ENCODE peak calls at places on chromosomes 6 and 20, in four cellular contexts. T is right lobe of liver, Q is cardiac muscle cell, Y is lower lobe of right lung. C is an unnamed sample.
A peak's percentile ranks its signal among the peaks of the same experiment; 100 is the strongest.

GRCh38 chr6:136764522-136764993 is 27.7 kb downstream of the MAP3K5 start:
- DNase-seq in Y (no peak), Q (no peak), T (no peak), C (no peak)

GRCh38 chr6:162151050-162151658 is 576.4 kb downstream of the PRKN start:
- DNase-seq in Q (peak; percentile 38), T (no peak), Y (no peak), C (no peak)

GRCh38 chr6:52127957-52128356 is 40.5 kb upstream of the PKHD1 start:
- DNase-seq in Y (no peak), Q (no peak), T (no peak), C (no peak)

GRCh38 chr20:53639647-53640440 is 46.2 kb upstream of the ZNF217 start:
- DNase-seq in Y (no peak), T (peak; percentile 20), Q (no peak), C (no peak)

GRCh38 chr20:21139881-21140566 is 14.1 kb downstream of the KIZ start:
- DNase-seq in Q (no peak), Y (no peak), T (no peak), C (no peak)

GRCh38 chr6:93419304-93420162 is at the start of gene EPHA7:
- DNase-seq in T (peak; percentile 76), Q (peak; percentile 95), Y (peak; percentile 89), C (peak; percentile 91)

GRCh38 chr6:55023231-55023630 is 151.1 kb upstream of the HCRTR2 start:
- DNase-seq in Q (no peak), Y (no peak), T (no peak), C (no peak)

GRCh38 chr6:137589067-137589848 is 95.1 kb upstream of the OLIG3 start:
- DNase-seq in Q (peak; percentile 57), Y (no peak), T (no peak), C (no peak)

DNA sequence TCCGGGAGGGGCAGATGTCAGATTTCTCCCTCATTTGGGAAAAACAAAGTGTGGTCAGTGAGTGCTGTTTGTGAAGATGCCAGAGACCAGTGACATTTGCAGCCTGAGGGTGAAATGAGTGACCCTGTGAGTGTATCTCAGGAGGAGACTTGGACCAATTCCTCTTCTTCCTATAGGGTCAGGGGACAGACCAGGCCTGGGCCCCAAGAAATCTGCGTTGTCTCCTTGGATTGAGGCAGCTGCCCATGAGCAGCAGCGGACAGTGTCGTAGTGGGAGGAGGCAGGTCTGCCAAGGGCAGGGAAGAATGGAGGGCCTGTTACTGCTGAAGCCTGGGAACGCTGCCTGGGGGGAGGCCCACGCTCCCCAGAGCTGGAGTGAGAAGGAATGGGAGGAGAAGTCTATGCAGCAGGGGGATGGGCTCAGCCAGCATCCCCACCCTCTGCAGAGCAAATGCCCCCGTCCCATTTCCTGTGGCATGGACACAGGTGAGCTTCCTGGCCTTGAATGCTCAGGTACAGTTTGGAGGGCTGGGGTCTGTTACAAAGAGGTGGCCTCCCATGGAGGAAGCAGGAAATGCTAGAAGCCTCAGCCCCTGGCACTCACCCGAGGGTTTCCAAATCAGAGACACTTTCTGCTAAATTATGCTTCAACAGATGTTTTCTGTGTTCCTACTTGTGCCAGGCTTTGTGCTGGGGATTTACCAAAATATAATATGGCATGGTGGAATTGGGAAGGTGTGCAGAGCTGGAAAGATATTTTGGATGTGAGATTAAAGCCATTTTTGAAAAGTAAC is 29.8 kb downstream of the DAAM2 start:
- DNase-seq in T (no peak), Y (no peak), Q (peak; percentile 65), C (no peak)
- H3K27ac ChIP-seq in T (no peak overlapping the region), Y (peak overlapping the region; percentile 72), Q (no peak overlapping the region), C (peak overlapping the region; percentile 54)

DNA sequence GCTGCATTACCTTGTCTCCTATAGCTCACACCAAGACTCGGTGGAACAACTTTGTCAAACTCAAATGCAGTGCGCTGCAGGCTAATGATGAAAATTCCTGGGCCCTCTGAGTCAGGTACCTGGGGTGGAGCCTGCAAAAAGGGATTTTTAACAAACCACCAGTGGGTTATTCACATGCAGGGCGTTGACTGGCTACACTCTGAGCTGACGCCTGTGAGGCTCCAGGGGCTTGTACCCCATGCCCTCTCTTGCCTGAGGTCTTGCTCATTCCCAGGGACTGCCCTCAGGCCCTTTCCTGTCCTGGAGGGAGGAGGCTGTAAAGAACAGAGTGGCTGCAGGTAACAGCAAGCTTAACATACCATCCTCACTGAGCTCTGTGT is 9.2 kb downstream of the GTSF1L start:
- DNase-seq in T (no peak), Q (no peak), Y (no peak), C (no peak)
- H3K36me3 ChIP-seq in T (no peaks in the 10 kb centered on the region), Q (no peaks in the 10 kb centered on the region), Y (no peaks in the 10 kb centered on the region), C (peaks cover 4% of the 10 kb centered on the region)

DNA sequence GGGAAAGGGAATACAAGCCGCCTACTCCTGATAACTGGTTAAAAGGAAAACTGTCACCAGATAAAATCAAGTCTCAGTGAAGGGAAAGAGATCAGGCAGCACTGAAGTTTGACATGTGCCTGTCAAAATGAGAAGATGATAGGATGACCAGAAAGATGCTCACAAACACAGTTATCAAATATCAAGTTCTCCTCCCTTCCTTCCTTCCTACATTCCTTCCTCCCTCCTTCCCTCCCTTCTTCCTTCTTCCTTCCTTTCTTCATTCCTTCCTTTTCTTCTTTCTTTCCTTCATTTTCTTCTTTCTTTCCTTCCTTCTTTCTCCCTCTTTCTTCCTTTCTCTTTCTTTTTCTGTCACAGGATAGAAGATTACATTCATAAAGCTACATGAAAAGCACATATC is 55.2 kb downstream of the MYB start:
- DNase-seq in Q (no peak), Y (no peak), T (no peak), C (no peak)
- H3K4me1 ChIP-seq in Q (no peaks in the 10 kb centered on the region), Y (no peaks in the 10 kb centered on the region), T (no peaks in the 10 kb centered on the region), C (no peaks in the 10 kb centered on the region)

DNA sequence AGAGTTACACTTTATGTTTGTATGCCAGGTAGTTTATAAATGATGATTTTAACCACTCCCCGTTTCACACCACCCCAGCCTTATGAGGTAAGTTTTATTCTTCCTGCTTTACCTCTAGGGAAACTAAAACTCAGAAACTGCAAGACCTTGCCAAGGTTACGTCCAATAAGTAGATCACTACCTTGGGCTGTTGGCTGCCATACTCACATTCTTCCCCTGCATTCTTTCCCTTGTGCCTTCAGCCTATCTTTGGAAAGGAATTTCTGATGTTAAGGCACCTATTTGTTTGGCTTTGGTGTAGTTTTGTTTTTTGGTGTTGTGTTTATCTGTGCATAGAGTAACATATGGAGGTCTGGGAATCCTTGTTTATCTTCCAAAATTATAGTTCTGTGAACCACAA is 122.1 kb downstream of the UST start:
- DNase-seq in Q (peak; percentile 30), Y (no peak), T (no peak), C (no peak)
- H3K27ac ChIP-seq in Q (peak overlapping the region; percentile 49), Y (no peak overlapping the region), T (no peak overlapping the region), C (no peak overlapping the region)

GRCh38 chr20:32845786-32846185 is 12.9 kb upstream of the EFCAB8 start:
- DNase-seq in T (no peak), Y (no peak), Q (no peak), C (no peak)
- H3K36me3 ChIP-seq in T (peaks cover 33% of the 10 kb centered on the region), Y (peaks cover 89% of the 10 kb centered on the region), Q (peaks cover 36% of the 10 kb centered on the region), C (no peaks in the 10 kb centered on the region)

GRCh38 chr6:168332020-168332419 is 12.4 kb upstream of the DACT2 start:
- DNase-seq in T (no peak), Q (no peak), Y (no peak), C (no peak)

GRCh38 chr6:168326294-168327261 is 7.0 kb upstream of the DACT2 start:
- DNase-seq in Y (no peak), Q (peak; percentile 99), T (no peak), C (no peak)

GRCh38 chr6:168330403-168330802 is 10.8 kb upstream of the DACT2 start:
- DNase-seq in Q (no peak), Y (no peak), T (no peak), C (no peak)

GRCh38 chr6:168331058-168331457 is 11.5 kb upstream of the DACT2 start:
- DNase-seq in Q (peak; percentile 53), Y (no peak), T (peak; percentile 75), C (no peak)

DNA sequence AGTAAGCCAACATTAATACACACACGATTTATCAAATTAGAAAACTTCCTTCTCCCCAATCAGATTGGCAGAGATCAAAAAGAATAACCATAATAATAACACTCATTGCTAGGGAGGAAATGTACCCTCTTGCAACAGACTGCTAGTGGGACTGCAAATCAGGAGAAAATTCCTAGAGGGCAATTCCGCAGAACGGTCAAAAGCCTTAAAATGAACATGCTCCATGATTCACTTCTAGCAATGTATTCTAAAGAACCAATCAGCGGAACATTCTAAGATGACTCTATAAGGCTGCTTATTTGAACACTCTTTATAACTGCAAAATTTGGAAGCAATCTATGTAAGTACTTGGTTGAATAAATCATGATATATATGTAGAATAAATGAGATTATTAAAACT is 8.5 kb upstream of the DACT2 start:
- DNase-seq in Q (no peak), Y (no peak), T (no peak), C (no peak)
- H3K4me1 ChIP-seq in Q (no peaks in the 10 kb centered on the region), Y (no peaks in the 10 kb centered on the region), T (no peaks in the 10 kb centered on the region), C (peaks cover 3% of the 10 kb centered on the region)

DNA sequence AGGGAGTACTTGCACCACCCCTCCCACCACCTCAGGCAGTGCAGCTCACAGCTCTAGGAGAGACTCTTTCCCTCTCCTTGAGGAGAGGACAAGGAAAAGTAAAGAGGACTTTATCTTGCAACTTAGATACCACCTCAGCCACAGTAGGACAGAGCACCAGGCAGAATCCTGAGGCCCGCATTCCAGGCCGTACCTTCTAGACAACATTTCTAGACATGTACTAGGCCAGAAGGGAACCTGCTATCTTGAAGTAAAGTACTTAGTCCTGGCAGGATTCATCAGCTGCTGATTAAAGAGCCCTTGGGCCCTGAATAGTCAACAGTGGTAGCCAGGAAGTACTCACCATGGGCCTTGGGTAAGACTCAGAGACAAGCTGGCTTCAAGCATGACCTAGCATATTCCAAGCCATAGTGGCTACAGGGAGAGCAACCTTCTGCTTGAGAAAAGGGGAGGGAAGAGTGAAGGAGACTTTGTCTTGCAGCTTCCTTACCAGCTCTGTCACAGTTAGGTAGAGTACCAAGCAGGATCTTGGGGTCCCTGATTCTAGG is 384.4 kb upstream of the RNF217 start:
- DNase-seq in Y (no peak), T (no peak), Q (no peak), C (no peak)
- H3K27ac ChIP-seq in Y (no peak overlapping the region), T (no peak overlapping the region), Q (no peak overlapping the region), C (no peak overlapping the region)